ENCODE peak calls at places on chromosomes 2 and 18, in eight cellular contexts. D, H, Q, L, N, O, R and B are unnamed samples.

GRCh38 chr2:188399159-188399558 is 107.5 kb downstream of the GULP1 start:
- DNase-seq in L (no peak), N (no peak), O (no peak), Q (peak; percentile 23), H (no peak), R (no peak), D (peak; percentile 74), B (no peak)

GRCh38 chr2:61763605-61764034 is 90.2 kb downstream of the FAM161A start:
- DNase-seq in R (peak; percentile 87), O (no peak), N (peak; percentile 89), L (peak; percentile 78), H (no peak), D (no peak), Q (peak; percentile 92), B (no peak)

GRCh38 chr2:65436825-65437221 is 4.4 kb upstream of the SPRED2 start:
- DNase-seq in R (no peak), D (no peak), H (no peak), N (no peak), O (no peak), Q (peak; percentile 81), L (no peak), B (no peak)

GRCh38 chr2:237547841-237548416 is 18.4 kb upstream of the PRLH start:
- DNase-seq in O (no peak), R (no peak), N (peak; percentile 47), Q (no peak), D (peak; percentile 76), H (no peak), L (no peak), B (no peak)

GRCh38 chr18:24054130-24054529 is 39.6 kb downstream of the TTC39C start:
- DNase-seq in N (no peak), R (no peak), O (no peak), H (no peak), L (no peak), D (no peak), Q (no peak), B (no peak)

GRCh38 chr2:100603945-100604633 is 41.3 kb downstream of the PDCL3 start:
- DNase-seq in Q (peak; percentile 60), D (no peak), O (no peak), H (no peak), R (no peak), N (no peak), L (no peak), B (no peak)

GRCh38 chr2:69724540-69725159 is 17.3 kb upstream of the ANXA4 start:
- DNase-seq in H (peak; percentile 86), L (peak; percentile 91), O (peak; percentile 75), Q (peak; percentile 95), R (peak; percentile 96), D (peak; percentile 97), N (peak; percentile 91), B (no peak)

GRCh38 chr2:11128258-11128951 is 26.9 kb upstream of the SLC66A3 start:
- DNase-seq in Q (peak; percentile 22), D (peak; percentile 35), H (no peak), N (no peak), R (no peak), L (no peak), O (no peak), B (no peak)

GRCh38 chr2:105761931-105762515 is 17.3 kb downstream of the NCK2 start:
- DNase-seq in N (no peak), H (no peak), L (no peak), R (no peak), Q (peak; percentile 26), D (peak; percentile 92), O (no peak), B (no peak)

GRCh38 chr2:19855528-19856431 is 46.0 kb downstream of the TTC32 start:
- DNase-seq in Q (no peak), D (no peak), R (no peak), H (no peak), N (no peak), O (no peak), L (no peak), B (no peak)

GRCh38 chr18:7349181-7349837 is 118.4 kb downstream of the LRRC30 start:
- DNase-seq in Q (no peak), O (no peak), R (no peak), L (no peak), H (no peak), D (no peak), N (no peak), B (no peak)

DNA sequence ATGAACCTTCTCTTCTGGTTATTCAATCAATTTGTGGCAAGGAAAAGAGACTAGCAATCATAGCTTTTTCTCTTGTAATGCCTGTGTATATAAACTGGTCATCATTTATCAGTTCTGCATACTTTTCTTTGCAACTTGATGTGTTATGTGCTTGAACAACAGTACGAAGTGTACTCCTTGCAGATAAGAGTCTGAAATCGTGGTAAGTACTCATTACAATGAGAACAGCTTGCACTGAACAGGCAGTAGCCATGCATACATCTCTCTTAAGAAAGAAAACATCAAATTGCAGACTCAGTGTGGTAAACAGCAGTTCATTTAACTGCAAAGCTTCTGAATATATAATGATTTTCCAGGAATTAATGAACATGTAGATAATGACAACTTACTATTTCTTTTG is 64.3 kb downstream of the GREB1L start:
- DNase-seq in L (no peak), O (no peak), R (no peak), Q (no peak), N (no peak), H (no peak), D (no peak), B (no peak)
- H3K4me1 ChIP-seq in L (no peaks in the 10 kb centered on the region), O (no peaks in the 10 kb centered on the region), R (no peaks in the 10 kb centered on the region), Q (peaks cover 5% of the 10 kb centered on the region), N (peaks cover 4% of the 10 kb centered on the region), H (no peaks in the 10 kb centered on the region), D (peaks cover 16% of the 10 kb centered on the region), B (no peaks in the 10 kb centered on the region)

GRCh38 chr2:126657636-126658315 is 1.8 kb downstream of the GYPC start:
- DNase-seq in L (peak; percentile 79), O (peak; percentile 61), Q (peak; percentile 97), H (peak; percentile 83), N (peak; percentile 83), R (peak; percentile 57), D (peak; percentile 88), B (peak; percentile 94)

GRCh38 chr2:126660068-126660467 is 4.1 kb downstream of the GYPC start:
- DNase-seq in R (no peak), L (no peak), H (no peak), Q (no peak), O (no peak), D (no peak), N (no peak), B (no peak)

GRCh38 chr2:126658316-126658909 is 2.5 kb downstream of the GYPC start:
- DNase-seq in L (no peak), O (no peak), N (no peak), Q (no peak), D (no peak), R (no peak), H (peak; percentile 21), B (no peak)

GRCh38 chr2:126657146-126657635 is 1.2 kb downstream of the GYPC start:
- DNase-seq in L (peak; percentile 67), Q (peak; percentile 86), H (peak; percentile 58), N (peak; percentile 57), O (peak; percentile 30), R (peak; percentile 42), D (peak; percentile 72), B (no peak)

GRCh38 chr2:126658910-126659613 is 3.1 kb downstream of the GYPC start:
- DNase-seq in H (no peak), R (peak; percentile 65), Q (peak; percentile 48), O (peak; percentile 38), D (no peak), N (no peak), L (peak; percentile 81), B (no peak)
- H3K4me1 ChIP-seq in H (peaks cover 22% of the 10 kb centered on the region), R (no peaks in the 10 kb centered on the region), Q (peaks cover 54% of the 10 kb centered on the region), O (peaks cover 72% of the 10 kb centered on the region), D (peaks cover 11% of the 10 kb centered on the region), N (peaks cover 18% of the 10 kb centered on the region), L (peaks cover 67% of the 10 kb centered on the region), B (peaks cover 71% of the 10 kb centered on the region)

GRCh38 chr2:96768083-96768561 is 7.4 kb downstream of the CNNM4 start:
- DNase-seq in O (no peak), R (peak; percentile 77), L (no peak), D (no peak), Q (no peak), H (no peak), N (peak; percentile 48), B (no peak)
- H3K4me1 ChIP-seq in O (peaks cover 25% of the 10 kb centered on the region), R (peaks cover 30% of the 10 kb centered on the region), L (peaks cover 48% of the 10 kb centered on the region), D (no peaks in the 10 kb centered on the region), Q (peaks cover 8% of the 10 kb centered on the region), H (peaks cover 48% of the 10 kb centered on the region), N (peaks cover 36% of the 10 kb centered on the region), B (peaks cover 55% of the 10 kb centered on the region)

DNA sequence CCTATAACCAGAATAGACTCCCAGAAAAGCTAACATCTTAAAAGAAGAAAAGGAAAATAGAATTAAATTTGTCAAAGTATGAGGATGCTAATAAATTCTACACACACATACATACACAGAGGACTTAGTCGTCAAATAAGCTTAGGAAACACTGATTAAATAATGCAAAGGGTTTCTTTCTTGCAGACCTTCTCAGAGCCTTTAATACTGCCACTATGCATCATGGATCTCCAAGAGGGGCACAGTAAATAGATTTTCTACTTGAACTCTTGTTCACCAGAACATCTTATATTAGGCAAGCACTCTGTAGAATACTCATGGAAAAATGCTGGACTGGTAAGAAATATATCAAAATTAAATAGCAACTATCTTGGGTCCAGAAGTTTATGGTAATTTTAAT is 69.4 kb downstream of the ANKRD44 start:
- DNase-seq in O (no peak), H (no peak), L (no peak), R (no peak), N (no peak), Q (no peak), D (no peak), B (no peak)
- H3K4me1 ChIP-seq in O (peaks cover 84% of the 10 kb centered on the region), H (peaks cover 30% of the 10 kb centered on the region), L (peaks cover 6% of the 10 kb centered on the region), R (no peaks in the 10 kb centered on the region), N (no peaks in the 10 kb centered on the region), Q (peaks cover 16% of the 10 kb centered on the region), D (no peaks in the 10 kb centered on the region), B (peaks cover 42% of the 10 kb centered on the region)

GRCh38 chr2:117691980-117692379 is 122.5 kb upstream of the DDX18 start:
- DNase-seq in R (no peak), H (no peak), L (no peak), Q (no peak), N (no peak), O (no peak), D (peak; percentile 47), B (no peak)

GRCh38 chr2:117684919-117685318 is 129.6 kb upstream of the DDX18 start:
- DNase-seq in R (no peak), D (no peak), Q (no peak), H (no peak), N (no peak), L (no peak), O (no peak), B (no peak)

DNA sequence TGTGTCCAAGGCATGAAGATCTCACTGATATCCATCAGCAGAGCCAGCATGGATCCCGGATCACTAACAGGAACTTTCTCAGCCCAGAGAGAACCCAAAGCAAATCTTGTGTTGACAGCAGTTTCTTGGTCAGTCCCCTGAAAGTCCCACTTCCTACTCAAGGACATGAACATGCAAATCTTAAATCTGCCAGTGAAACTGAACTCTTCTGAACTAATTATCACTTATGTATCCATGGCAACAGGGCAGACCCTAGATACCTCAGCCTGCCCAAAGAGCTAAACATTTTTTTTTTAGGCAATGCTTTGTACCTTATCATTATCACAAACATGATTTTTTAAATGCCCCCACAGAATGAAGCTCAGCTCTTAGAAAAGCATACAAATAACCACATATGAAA is 127.8 kb upstream of the DDX18 start:
- DNase-seq in O (no peak), R (no peak), L (no peak), Q (no peak), H (no peak), D (no peak), N (no peak), B (no peak)
- H3K4me1 ChIP-seq in O (no peaks in the 10 kb centered on the region), R (no peaks in the 10 kb centered on the region), L (no peaks in the 10 kb centered on the region), Q (no peaks in the 10 kb centered on the region), H (no peaks in the 10 kb centered on the region), D (no peaks in the 10 kb centered on the region), N (no peaks in the 10 kb centered on the region), B (no peaks in the 10 kb centered on the region)